ENCODE peak calls at places on chromosomes 3 and 15, in nine cellular contexts. M is LNCaP clone FGC; T is endothelial cell of umbilical vein; A is DMS 273 treated with DMSO at 0.1 percent for 48 hours; G is AML-193; U is tibial nerve; C is central memory CD4-positive, alpha-beta T cell; L is heart right ventricle; O is pancreas. I is an unnamed sample.

GRCh38 chr3:78086150-78086549 is 1046.3 kb downstream of the ROBO2 start:
- DNase-seq in U (no peak), G (no peak), T (no peak), C (no peak), A (no peak), O (no peak), M (no peak), L (no peak), I (no peak)

GRCh38 chr15:87099916-87100315 is 1020.2 kb downstream of the AGBL1 start:
- DNase-seq in U (no peak), G (no peak), A (no peak), T (no peak), C (no peak), L (no peak), O (no peak), M (no peak), I (no peak)

GRCh38 chr3:109131276-109131675 is 5.2 kb upstream of the C3orf85 start:
- DNase-seq in U (no peak), T (no peak), O (no peak), L (no peak), M (no peak), C (no peak), A (no peak), G (no peak), I (no peak)

GRCh38 chr3:129021140-129021551 is 20.0 kb downstream of the EFCC1 start:
- DNase-seq in A (no peak), U (no peak), C (no peak), G (no peak), L (no peak), T (no peak), O (no peak), M (no peak), I (no peak)

GRCh38 chr3:72892081-72892763 is 4.4 kb downstream of the GXYLT2 start:
- DNase-seq in U (peak; percentile 45), A (no peak), T (no peak), O (no peak), L (no peak), M (no peak), C (no peak), G (no peak), I (no peak)

GRCh38 chr15:62895139-62895866 is 147.2 kb upstream of the TPM1 start:
- DNase-seq in O (no peak), G (no peak), L (no peak), U (no peak), C (no peak), T (peak; percentile 95), M (no peak), A (no peak), I (no peak)

GRCh38 chr3:156448300-156448699 is 106.6 kb downstream of the SSR3 start:
- DNase-seq in L (no peak), C (peak; percentile 9), T (peak; percentile 39), O (no peak), U (no peak), M (no peak), A (peak; percentile 19), G (peak; percentile 32), I (peak; percentile 39)

GRCh38 chr3:124529826-124530571 is 200.3 kb upstream of the UMPS start:
- DNase-seq in A (no peak), G (no peak), M (no peak), O (no peak), C (no peak), L (no peak), U (no peak), T (peak; percentile 15), I (peak; percentile 27)

GRCh38 chr15:97694456-97694855 is 266.0 kb upstream of the ARRDC4 start:
- DNase-seq in T (no peak), U (no peak), G (no peak), A (no peak), O (no peak), M (no peak), L (no peak), C (no peak), I (no peak)

GRCh38 chr15:36527512-36528162 is 51.8 kb upstream of the CDIN1 start:
- DNase-seq in M (no peak), A (no peak), O (no peak), G (no peak), C (no peak), L (no peak), U (no peak), T (no peak), I (peak; percentile 9)

GRCh38 chr15:63818191-63818590 is 15.6 kb downstream of the HERC1 start:
- DNase-seq in G (no peak), T (peak; percentile 87), M (no peak), A (peak; percentile 21), L (no peak), O (no peak), U (no peak), C (no peak), I (peak; percentile 29)

GRCh38 chr3:195597848-195598247 is 14.1 kb upstream of the APOD start:
- DNase-seq in A (no peak), G (no peak), M (no peak), O (no peak), U (peak; percentile 73), C (no peak), T (no peak), L (no peak), I (no peak)

GRCh38 chr3:130915567-130916292 is 21.8 kb downstream of the ATP2C1 start:
- DNase-seq in A (no peak), M (no peak), G (no peak), L (no peak), U (no peak), C (no peak), T (no peak), O (no peak), I (no peak)

GRCh38 chr3:138068579-138069174 is 46.7 kb downstream of the DZIP1L start:
- DNase-seq in M (peak; percentile 48), G (peak; percentile 68), T (peak; percentile 62), L (peak; percentile 80), A (peak; percentile 14), O (peak; percentile 69), C (peak; percentile 49), U (peak; percentile 74), I (peak; percentile 32)

GRCh38 chr15:98003528-98003927 is 43.0 kb downstream of the ARRDC4 start:
- DNase-seq in L (no peak), C (no peak), U (no peak), T (no peak), A (no peak), G (no peak), M (no peak), O (no peak), I (no peak)

GRCh38 chr3:80285370-80285769 is 517.6 kb upstream of the ROBO1 start:
- DNase-seq in L (no peak), O (no peak), M (no peak), C (no peak), U (no peak), A (no peak), T (no peak), G (no peak), I (no peak)

GRCh38 chr3:129205109-129205832 is 21.6 kb upstream of the CNBP start:
- DNase-seq in T (no peak), A (no peak), O (no peak), M (peak; percentile 92), G (no peak), U (no peak), L (no peak), C (no peak), I (no peak)

GRCh38 chr3:46867550-46867898 is 4.3 kb upstream of the MYL3 start:
- DNase-seq in M (no peak), G (no peak), O (peak; percentile 50), A (no peak), L (peak; percentile 92), T (peak; percentile 26), C (no peak), U (peak; percentile 75), I (no peak)

GRCh38 chr15:25179673-25180511 is 225.1 kb downstream of the SNRPN start:
- DNase-seq in G (no peak), L (peak; percentile 3), O (peak; percentile 5), A (no peak), T (no peak), M (no peak), U (no peak), C (no peak), I (no peak)

GRCh38 chr3:30663533-30664241 is 57.3 kb downstream of the TGFBR2 start:
- DNase-seq in G (no peak), O (no peak), T (no peak), L (no peak), A (no peak), C (no peak), M (no peak), U (no peak), I (no peak)

GRCh38 chr3:24522155-24522579 is 27.5 kb upstream of the THRB start:
- DNase-seq in G (no peak), M (no peak), L (no peak), A (no peak), C (no peak), T (no peak), O (no peak), U (no peak), I (no peak)